ENCODE peak calls at places on chromosomes 3 and 15, in four cellular contexts. One of them, this sample, is unnamed.

GRCh38 chr15:75606711-75607684 is 18.5 kb downstream of the SNUPN start:
- DNase-seq in heart right ventricle: no peak
- DNase-seq in stimulated activated CD8-positive, alpha-beta memory T cell treated with anti-CD3 and anti-CD28 coated beads, Interleukin-4, amount 100 ng/mL, for 24 hours: no peak
- DNase-seq in T follicular helper cell: no peak
- DNase-seq in this sample: no peak

GRCh38 chr15:99450896-99451358 is 114.9 kb upstream of the MEF2A start:
- DNase-seq in heart right ventricle: peak
- DNase-seq in stimulated activated CD8-positive, alpha-beta memory T cell treated with anti-CD3 and anti-CD28 coated beads, Interleukin-4, amount 100 ng/mL, for 24 hours: peak
- DNase-seq in T follicular helper cell: peak
- DNase-seq in this sample: peak

GRCh38 chr3:171225698-171226097 is 199.2 kb upstream of the SLC2A2 start:
- DNase-seq in heart right ventricle: no peak
- DNase-seq in stimulated activated CD8-positive, alpha-beta memory T cell treated with anti-CD3 and anti-CD28 coated beads, Interleukin-4, amount 100 ng/mL, for 24 hours: no peak
- DNase-seq in T follicular helper cell: no peak
- DNase-seq in this sample: no peak

GRCh38 chr3:171833775-171834460 is 9.2 kb upstream of the TMEM212 start:
- DNase-seq in heart right ventricle: no peak
- DNase-seq in stimulated activated CD8-positive, alpha-beta memory T cell treated with anti-CD3 and anti-CD28 coated beads, Interleukin-4, amount 100 ng/mL, for 24 hours: no peak
- DNase-seq in T follicular helper cell: no peak
- DNase-seq in this sample: no peak

GRCh38 chr15:76912430-76912829 is 7.3 kb upstream of the SCAPER start:
- DNase-seq in T follicular helper cell: no peak
- DNase-seq in stimulated activated CD8-positive, alpha-beta memory T cell treated with anti-CD3 and anti-CD28 coated beads, Interleukin-4, amount 100 ng/mL, for 24 hours: no peak
- DNase-seq in heart right ventricle: no peak
- DNase-seq in this sample: no peak

GRCh38 chr3:171345112-171345843 is 114.9 kb downstream of the TNIK start:
- DNase-seq in heart right ventricle: no peak
- DNase-seq in stimulated activated CD8-positive, alpha-beta memory T cell treated with anti-CD3 and anti-CD28 coated beads, Interleukin-4, amount 100 ng/mL, for 24 hours: no peak
- DNase-seq in T follicular helper cell: no peak
- DNase-seq in this sample: no peak

GRCh38 chr15:44782516-44782915 is 46.2 kb downstream of the TRIM69 start:
- DNase-seq in heart right ventricle: no peak
- DNase-seq in stimulated activated CD8-positive, alpha-beta memory T cell treated with anti-CD3 and anti-CD28 coated beads, Interleukin-4, amount 100 ng/mL, for 24 hours: no peak
- DNase-seq in T follicular helper cell: no peak
- DNase-seq in this sample: no peak

GRCh38 chr3:45980819-45981218 is 14.8 kb downstream of the FYCO1 start:
- DNase-seq in heart right ventricle: no peak
- DNase-seq in T follicular helper cell: no peak
- DNase-seq in stimulated activated CD8-positive, alpha-beta memory T cell treated with anti-CD3 and anti-CD28 coated beads, Interleukin-4, amount 100 ng/mL, for 24 hours: no peak
- DNase-seq in this sample: no peak

GRCh38 chr15:64906402-64906801 is 5.3 kb upstream of the ANKDD1A start:
- DNase-seq in heart right ventricle: no peak
- DNase-seq in T follicular helper cell: no peak
- DNase-seq in stimulated activated CD8-positive, alpha-beta memory T cell treated with anti-CD3 and anti-CD28 coated beads, Interleukin-4, amount 100 ng/mL, for 24 hours: no peak
- DNase-seq in this sample: no peak

GRCh38 chr15:80233511-80234080 is 18.4 kb downstream of the CTXND1 start:
- DNase-seq in T follicular helper cell: no peak
- DNase-seq in heart right ventricle: no peak
- DNase-seq in stimulated activated CD8-positive, alpha-beta memory T cell treated with anti-CD3 and anti-CD28 coated beads, Interleukin-4, amount 100 ng/mL, for 24 hours: no peak
- DNase-seq in this sample: no peak

GRCh38 chr3:59608356-59608755 is 558.5 kb upstream of the CFAP20DC start:
- DNase-seq in T follicular helper cell: no peak
- DNase-seq in stimulated activated CD8-positive, alpha-beta memory T cell treated with anti-CD3 and anti-CD28 coated beads, Interleukin-4, amount 100 ng/mL, for 24 hours: no peak
- DNase-seq in heart right ventricle: no peak
- DNase-seq in this sample: no peak

GRCh38 chr3:185175370-185175987 is 22.6 kb upstream of the C3orf70 start:
- DNase-seq in heart right ventricle: peak
- DNase-seq in stimulated activated CD8-positive, alpha-beta memory T cell treated with anti-CD3 and anti-CD28 coated beads, Interleukin-4, amount 100 ng/mL, for 24 hours: no peak
- DNase-seq in T follicular helper cell: no peak
- DNase-seq in this sample: peak

GRCh38 chr15:48553559-48553958 is 92.0 kb downstream of the FBN1 start:
- DNase-seq in heart right ventricle: no peak
- DNase-seq in stimulated activated CD8-positive, alpha-beta memory T cell treated with anti-CD3 and anti-CD28 coated beads, Interleukin-4, amount 100 ng/mL, for 24 hours: no peak
- DNase-seq in T follicular helper cell: no peak
- DNase-seq in this sample: no peak